ENCODE peak calls at places on chromosomes 5 and 9, in six cellular contexts. P, G, O, J, B and H are unnamed samples.
A peak's percentile ranks its signal among the peaks of the same experiment; 100 is the strongest.

GRCh38 chr5:8491254-8491653 is 622.3 kb downstream of the MTRR start:
- DNase-seq in O (no peak), B (no peak), J (no peak), P (no peak), G (no peak), H (no peak)

GRCh38 chr5:139669681-139670368 is 21.7 kb downstream of the CXXC5 start:
- DNase-seq in P (peak; percentile 64), G (peak; percentile 95), B (peak; percentile 82), O (peak; percentile 93), J (no peak), H (no peak)

GRCh38 chr5:1517838-1518237 is 5.9 kb downstream of the LPCAT1 start:
- DNase-seq in O (no peak), J (no peak), B (peak; percentile 11), P (peak; percentile 17), G (no peak), H (no peak)

GRCh38 chr9:136671646-136672430 is 9.1 kb downstream of the EGFL7 start:
- DNase-seq in B (peak; percentile 49), J (no peak), P (peak; percentile 50), G (peak; percentile 56), O (peak; percentile 61), H (no peak)

GRCh38 chr9:99497641-99498040 is 275.6 kb downstream of the SEC61B start:
- DNase-seq in O (no peak), G (no peak), B (no peak), P (no peak), J (no peak), H (no peak)

GRCh38 chr9:79489241-79490000 is 82.3 kb upstream of the TLE4 start:
- DNase-seq in J (peak; percentile 81), G (peak; percentile 1), O (no peak), B (peak; percentile 88), P (no peak), H (peak; percentile 44)

GRCh38 chr9:304519-305185 is 90.0 kb downstream of the DOCK8 start:
- DNase-seq in J (no peak), B (no peak), G (no peak), O (no peak), P (no peak), H (no peak)

GRCh38 chr5:115616492-115616891 is 9.3 kb downstream of the TMED7 start:
- DNase-seq in P (no peak), G (no peak), O (no peak), B (no peak), J (no peak), H (no peak)

GRCh38 chr9:107794259-107794658 is 304.7 kb upstream of the KLF4 start:
- DNase-seq in G (peak; percentile 44), O (peak; percentile 26), P (no peak), B (no peak), J (no peak), H (no peak)

GRCh38 chr9:4138180-4138579 is 161.7 kb downstream of the GLIS3 start:
- DNase-seq in P (no peak), B (no peak), O (no peak), G (peak; percentile 62), J (no peak), H (no peak)

GRCh38 chr5:43281840-43282658 is 31.2 kb downstream of the HMGCS1 start:
- DNase-seq in G (no peak), P (no peak), J (no peak), B (no peak), O (peak; percentile 61), H (no peak)

GRCh38 chr5:172543484-172544298 is 89.4 kb upstream of the SH3PXD2B start:
- DNase-seq in B (peak; percentile 7), P (no peak), G (no peak), O (no peak), J (no peak), H (no peak)

GRCh38 chr5:111697881-111698757 is 58.9 kb downstream of the NREP start:
- DNase-seq in G (no peak), O (no peak), B (no peak), J (peak; percentile 33), P (no peak), H (no peak)

GRCh38 chr5:104606258-104606829 is 1043.8 kb upstream of the NUDT12 start:
- DNase-seq in G (no peak), J (no peak), O (no peak), P (no peak), B (no peak), H (no peak)

GRCh38 chr9:72485821-72486605 is 35.4 kb upstream of the TMC1 start:
- DNase-seq in P (no peak), B (no peak), O (no peak), J (peak; percentile 16), G (no peak), H (no peak)

GRCh38 chr9:93010696-93011095 is 47.8 kb upstream of the SUSD3 start:
- DNase-seq in J (no peak), G (no peak), O (no peak), B (peak; percentile 34), P (no peak), H (no peak)

GRCh38 chr5:160556886-160557285 is 135.2 kb downstream of the PTTG1 start:
- DNase-seq in G (no peak), B (no peak), J (no peak), O (no peak), P (no peak), H (no peak)

GRCh38 chr9:129726322-129727160 is 26.3 kb downstream of the PTGES start:
- DNase-seq in O (peak; percentile 98), G (peak; percentile 68), P (peak; percentile 77), B (peak; percentile 79), J (peak; percentile 87), H (peak; percentile 87)

GRCh38 chr5:8848997-8849585 is 696.8 kb downstream of the SEMA5A start:
- DNase-seq in J (no peak), O (no peak), P (no peak), G (no peak), B (no peak), H (peak; percentile 63)

GRCh38 chr9:85726737-85727136 is 15.0 kb downstream of the AGTPBP1 start:
- DNase-seq in O (no peak), G (no peak), J (no peak), B (no peak), P (no peak), H (no peak)

GRCh38 chr5:43704243-43704642 is 101.3 kb downstream of the NNT start:
- DNase-seq in G (no peak), O (no peak), J (no peak), B (no peak), P (no peak), H (no peak)

GRCh38 chr5:132481243-132482211 is 9.0 kb downstream of the IRF1 start:
- DNase-seq in G (no peak), O (no peak), B (no peak), P (peak; percentile 12), J (no peak), H (no peak)

GRCh38 chr9:80699551-80699998 is 989.8 kb downstream of the TLE1 start:
- DNase-seq in J (no peak), O (no peak), B (no peak), P (no peak), G (no peak), H (no peak)

GRCh38 chr9:36866840-36867239 is 167.2 kb downstream of the PAX5 start:
- DNase-seq in G (no peak), J (peak; percentile 17), O (peak; percentile 11), P (no peak), B (no peak), H (no peak)

GRCh38 chr9:125241863-125242739 is 958 bp upstream of the HSPA5 start:
- DNase-seq in G (no peak), B (peak; percentile 45), P (peak; percentile 40), J (peak; percentile 58), O (no peak), H (no peak)

GRCh38 chr9:130445268-130445983 is 665 bp downstream of the ASS1 start:
- DNase-seq in O (no peak), J (no peak), G (peak; percentile 90), P (peak; percentile 86), B (no peak), H (peak; percentile 30)

GRCh38 chr5:123164019-123164418 is 75.0 kb downstream of the PRDM6 start:
- DNase-seq in J (no peak), G (no peak), B (peak; percentile 22), P (no peak), O (no peak), H (no peak)

DNA sequence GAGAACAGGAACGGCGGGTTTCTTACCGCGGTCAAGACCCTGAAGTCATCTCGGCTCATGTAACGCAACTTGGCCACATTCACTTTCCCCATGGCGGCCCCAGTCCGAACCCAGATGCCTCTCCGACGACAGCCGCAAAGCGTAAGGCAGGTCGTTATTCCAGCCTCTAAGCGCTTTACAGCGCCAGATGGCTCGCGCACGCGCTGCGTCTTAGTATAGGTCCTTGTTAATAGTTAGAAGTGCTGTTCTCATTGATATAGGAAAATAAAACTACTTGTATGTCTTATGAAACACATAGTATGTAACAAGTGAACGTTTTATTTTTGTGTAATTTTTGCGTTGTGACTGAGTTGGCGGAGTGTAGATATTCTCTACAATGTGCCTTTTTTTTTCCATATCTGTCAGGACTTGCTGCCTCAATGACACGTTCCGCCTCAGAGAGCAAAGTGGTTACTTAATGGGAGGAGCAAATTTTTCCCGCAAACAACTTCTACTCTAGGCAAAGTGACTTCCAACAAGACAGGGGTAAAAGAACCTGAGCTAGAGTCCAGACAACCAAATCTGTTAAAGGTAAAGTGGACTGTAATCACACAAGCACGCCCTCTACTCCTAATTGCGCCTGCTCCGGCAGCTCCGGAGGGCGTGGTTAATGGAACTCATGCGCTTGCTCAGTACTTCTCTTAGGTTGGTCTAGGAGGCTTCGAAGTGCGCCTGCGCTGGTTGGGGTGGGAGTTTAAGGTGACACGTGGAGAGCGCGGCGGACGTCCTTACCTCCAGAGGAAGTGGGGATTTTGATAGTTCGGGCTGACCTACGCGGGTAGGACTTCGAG is at the start of gene RIOK2:
- DNase-seq in J (peak; percentile 97), P (peak; percentile 96), B (peak; percentile 97), O (peak; percentile 91), G (peak; percentile 97), H (peak; percentile 55)
- TF ChIP-seq POLR2A in J (peak; percentile 85), P (peak; percentile 56), B (no peak), O (peak; percentile 86), G (peak; percentile 81), H (peak; percentile 88)

GRCh38 chr9:29514862-29515261 is 1941.6 kb upstream of the C9orf72 start:
- DNase-seq in B (no peak), P (no peak), G (no peak), J (no peak), O (no peak), H (no peak)
- TF ChIP-seq POLR2A in B (no peak), P (no peak), G (no peak), J (no peak), O (no peak), H (no peak)

GRCh38 chr5:58149345-58149744 is 310.5 kb downstream of the PLK2 start:
- DNase-seq in P (no peak), G (no peak), J (no peak), B (no peak), O (no peak), H (no peak)

GRCh38 chr5:58151414-58151813 is 308.5 kb downstream of the PLK2 start:
- DNase-seq in P (no peak), B (no peak), J (no peak), G (no peak), O (no peak), H (no peak)

GRCh38 chr5:58153255-58153654 is 306.6 kb downstream of the PLK2 start:
- DNase-seq in J (peak; percentile 72), G (no peak), P (no peak), O (no peak), B (no peak), H (no peak)

GRCh38 chr5:58149750-58150149 is 310.1 kb downstream of the PLK2 start:
- DNase-seq in B (no peak), G (no peak), J (no peak), P (no peak), O (no peak), H (no peak)

GRCh38 chr5:58150936-58151335 is 308.9 kb downstream of the PLK2 start:
- DNase-seq in P (no peak), G (no peak), O (no peak), J (no peak), B (no peak), H (no peak)
- TF ChIP-seq POLR2A in P (no peak), G (no peak), O (no peak), J (no peak), B (no peak), H (no peak)

GRCh38 chr5:174059247-174059646 is 13.7 kb downstream of the NSG2 start:
- DNase-seq in G (no peak), O (no peak), B (no peak), J (no peak), P (no peak), H (no peak)
- TF ChIP-seq POLR2A in G (no peak), O (no peak), B (no peak), J (no peak), P (no peak), H (no peak)